ENCODE peak calls at places on chromosomes 6 and 20, in four cellular contexts. H is psoas muscle, S is AG04450, O is lung. N is an unnamed sample.

GRCh38 chr6:56378507-56378906 is 131.1 kb upstream of the COL21A1 start:
- DNase-seq in H (no peak), S (no peak), O (no peak), N (no peak)

GRCh38 chr20:10217517-10218410 is 866 bp upstream of the SNAP25 start:
- DNase-seq in H (no peak), S (peak), O (no peak), N (peak)

GRCh38 chr6:149059557-149059956 is 258.0 kb upstream of the TAB2 start:
- DNase-seq in H (no peak), S (no peak), O (no peak), N (no peak)

GRCh38 chr6:161663682-161664081 is 389.8 kb upstream of the AGPAT4 start:
- DNase-seq in H (no peak), S (no peak), O (no peak), N (no peak)

GRCh38 chr6:116444991-116445566 is 16.1 kb upstream of the CALHM6 start:
- DNase-seq in H (no peak), S (no peak), O (no peak), N (no peak)

GRCh38 chr6:154614101-154614500 is 103.6 kb upstream of the CNKSR3 start:
- DNase-seq in H (no peak), S (no peak), O (no peak), N (no peak)

GRCh38 chr20:36745234-36745926 is 510 bp downstream of the NDRG3 start:
- DNase-seq in H (no peak), S (no peak), O (peak), N (peak)

GRCh38 chr6:48766349-48766748 is 655.4 kb upstream of the PTCHD4 start:
- DNase-seq in H (no peak), S (peak), O (no peak), N (peak)

GRCh38 chr6:143271024-143271423 is 179.5 kb downstream of the ADAT2 start:
- DNase-seq in H (no peak), S (peak), O (no peak), N (peak)

GRCh38 chr6:21265264-21266044 is 328.1 kb upstream of the SOX4 start:
- DNase-seq in H (no peak), S (no peak), O (no peak), N (no peak)

GRCh38 chr6:1368940-1369339 is 20.4 kb upstream of the FOXF2 start:
- DNase-seq in H (no peak), S (no peak), O (no peak), N (no peak)

GRCh38 chr6:46473866-46474265 is 17.4 kb downstream of the RCAN2 start:
- DNase-seq in H (no peak), S (no peak), O (no peak), N (peak)

GRCh38 chr6:46465294-46466165 is 25.7 kb downstream of the RCAN2 start:
- DNase-seq in H (no peak), S (no peak), O (no peak), N (no peak)

GRCh38 chr6:42690151-42690702 is 32.2 kb downstream of the PRPH2 start:
- DNase-seq in H (no peak), S (no peak), O (no peak), N (no peak)

GRCh38 chr6:169564453-169565240 is 137.2 kb downstream of the WDR27 start:
- DNase-seq in H (no peak), S (no peak), O (peak), N (no peak)

GRCh38 chr6:118722820-118723526 is 71.6 kb upstream of the CEP85L start:
- DNase-seq in H (no peak), S (no peak), O (no peak), N (no peak)

GRCh38 chr6:57267586-57268293 is 45.6 kb upstream of the RAB23 start:
- DNase-seq in H (no peak), S (peak), O (peak), N (peak)

GRCh38 chr6:78810146-78810545 is 57.2 kb upstream of the IRAK1BP1 start:
- DNase-seq in H (no peak), S (peak), O (no peak), N (peak)

GRCh38 chr20:4147319-4147718 is 132.0 kb upstream of the RNF24 start:
- DNase-seq in H (no peak), S (no peak), O (no peak), N (no peak)

GRCh38 chr6:100283288-100283687 is 181.4 kb downstream of the SIM1 start:
- DNase-seq in H (no peak), S (no peak), O (no peak), N (peak)

GRCh38 chr6:38234141-38234540 is 405.6 kb downstream of the BTBD9 start:
- DNase-seq in H (no peak), S (no peak), O (no peak), N (no peak)

GRCh38 chr6:120965814-120966213 is 368.5 kb downstream of the TBC1D32 start:
- DNase-seq in H (no peak), S (no peak), O (no peak), N (no peak)

GRCh38 chr6:71887006-71887743 is 825 bp downstream of the RIMS1 start:
- DNase-seq in H (no peak), S (no peak), O (no peak), N (no peak)

GRCh38 chr20:61639200-61639599 is 387.1 kb downstream of the CDH4 start:
- DNase-seq in H (no peak), S (no peak), O (no peak), N (no peak)

GRCh38 chr6:33977606-33978438 is 168.1 kb downstream of the GRM4 start:
- DNase-seq in H (no peak), S (no peak), O (no peak), N (no peak)

GRCh38 chr20:31987744-31988143 is 19.8 kb downstream of the XKR7 start:
- DNase-seq in H (no peak), S (no peak), O (no peak), N (peak)

GRCh38 chr20:1718604-1719384 is 61.2 kb upstream of the SIRPG start:
- DNase-seq in H (peak), S (no peak), O (peak), N (peak)

GRCh38 chr6:12068899-12069557 is 56.9 kb downstream of the HIVEP1 start:
- DNase-seq in H (no peak), S (no peak), O (no peak), N (no peak)

GRCh38 chr6:54361188-54361587 is 52.9 kb downstream of the TINAG start:
- DNase-seq in H (no peak), S (no peak), O (no peak), N (no peak)
- H3K4me3 ChIP-seq in H (no peak), S (no peak), O (no peak), N (no peak)

DNA sequence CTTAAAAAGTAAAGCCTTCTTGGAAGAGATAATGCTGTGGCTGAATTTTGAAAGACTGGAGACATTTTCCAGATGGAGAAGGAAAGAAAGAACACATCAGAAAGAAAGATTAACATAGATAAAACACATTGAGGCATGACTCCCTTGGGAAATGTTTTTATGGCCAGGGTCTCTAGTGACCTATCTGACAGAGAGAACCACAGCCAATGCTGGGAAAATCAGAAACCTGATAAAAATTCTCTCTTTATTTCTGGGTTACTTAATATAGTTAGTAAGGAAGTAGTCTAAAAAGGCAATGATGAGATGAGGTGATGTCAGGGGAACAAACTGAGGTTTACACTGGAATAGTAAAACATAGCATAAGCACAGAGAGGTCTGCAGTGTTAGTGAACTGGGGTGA is 31.1 kb downstream of the ELOVL2 start:
- DNase-seq in H (no peak), S (no peak), O (no peak), N (no peak)
- H3K27ac ChIP-seq in H (no peak), S (no peak), O (no peak), N (no peak)

GRCh38 chr6:165244524-165245247 is 64.7 kb downstream of the C6orf118 start:
- DNase-seq in H (no peak), S (no peak), O (no peak), N (no peak)

GRCh38 chr6:165243801-165244200 is 65.6 kb downstream of the C6orf118 start:
- DNase-seq in H (no peak), S (no peak), O (no peak), N (no peak)

GRCh38 chr6:165245716-165246115 is 63.7 kb downstream of the C6orf118 start:
- DNase-seq in H (no peak), S (no peak), O (no peak), N (no peak)

GRCh38 chr6:165249808-165250207 is 59.6 kb downstream of the C6orf118 start:
- DNase-seq in H (no peak), S (no peak), O (no peak), N (no peak)

GRCh38 chr6:165245287-165245686 is 64.1 kb downstream of the C6orf118 start:
- DNase-seq in H (no peak), S (no peak), O (no peak), N (no peak)
- TF ChIP-seq CTCF in H (peak), S (no peak), O (no peak), N (peak)

GRCh38 chr20:49607568-49607967 is 39.6 kb upstream of the PTGIS start:
- DNase-seq in H (peak), S (no peak), O (no peak), N (no peak)

GRCh38 chr20:49612127-49612738 is 44.3 kb upstream of the PTGIS start:
- DNase-seq in H (peak), S (no peak), O (no peak), N (no peak)

GRCh38 chr20:49608752-49609670 is 41.1 kb upstream of the PTGIS start:
- DNase-seq in H (peak), S (no peak), O (peak), N (peak)

GRCh38 chr20:49614338-49615050 is 46.6 kb upstream of the PTGIS start:
- DNase-seq in H (peak), S (no peak), O (no peak), N (no peak)

GRCh38 chr20:49610701-49611538 is 43.0 kb upstream of the PTGIS start:
- DNase-seq in H (peak), S (no peak), O (peak), N (peak)
- H3K4me3 ChIP-seq in H (peak), S (peak), O (no peak), N (peak)

GRCh38 chr6:90148867-90149266 is 147.8 kb downstream of the BACH2 start:
- DNase-seq in H (no peak), S (no peak), O (no peak), N (no peak)

GRCh38 chr6:90146024-90146423 is 150.6 kb downstream of the BACH2 start:
- DNase-seq in H (no peak), S (no peak), O (no peak), N (no peak)

GRCh38 chr6:90144396-90144795 is 152.2 kb downstream of the BACH2 start:
- DNase-seq in H (no peak), S (no peak), O (no peak), N (no peak)

GRCh38 chr6:90146914-90147668 is 149.6 kb downstream of the BACH2 start:
- DNase-seq in H (no peak), S (no peak), O (no peak), N (no peak)

GRCh38 chr6:90144928-90145520 is 151.6 kb downstream of the BACH2 start:
- DNase-seq in H (no peak), S (no peak), O (no peak), N (no peak)
- H3K27ac ChIP-seq in H (no peak), S (no peak), O (no peak), N (no peak)

DNA sequence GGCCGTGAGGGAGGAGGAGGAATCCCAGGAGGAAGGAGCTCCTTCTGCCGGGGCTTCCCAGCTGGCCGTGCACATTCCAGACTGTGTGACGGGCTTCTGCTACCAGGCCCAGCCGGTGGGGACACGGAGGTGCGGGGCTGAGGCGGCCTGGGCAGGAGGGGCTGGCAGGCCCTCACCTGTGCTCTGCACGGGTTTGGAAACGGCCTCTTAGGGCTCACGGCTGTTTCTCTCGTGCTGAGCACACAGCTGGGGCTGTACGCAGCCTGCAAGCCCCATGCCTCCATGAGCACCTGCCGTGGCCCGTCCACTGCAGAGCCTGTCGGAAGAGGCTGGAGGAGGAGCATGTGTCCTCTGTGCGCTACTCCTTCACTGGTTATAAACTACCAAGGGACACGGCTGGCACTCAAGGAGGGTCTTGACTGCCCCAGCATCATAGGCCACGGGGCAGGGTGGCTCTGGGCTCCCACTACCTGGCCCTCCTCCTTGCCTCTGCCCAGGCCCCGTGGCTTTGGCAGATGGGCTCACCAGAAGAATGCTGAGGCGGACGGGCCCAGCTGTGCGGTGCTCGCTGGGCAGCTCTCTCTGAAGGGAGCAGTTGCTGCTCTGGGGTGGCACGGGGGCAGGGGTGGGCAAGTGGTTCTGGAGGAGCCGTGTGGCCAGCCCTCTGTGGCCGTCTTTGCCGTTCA is 15.8 kb downstream of the NPEPL1 start:
- DNase-seq in H (no peak), S (no peak), O (peak), N (no peak)
- TF ChIP-seq CTCF in H (no peak), S (no peak), O (no peak), N (no peak)